ENCODE peak calls at places on chromosome 19, in four cellular contexts. L is neuronal stem cell; I is body of pancreas; V is CD8-positive, alpha-beta memory T cell. U is an unnamed sample. For H3K4me1, the result is how much of the 10 kb centered on the place peaks cover.

GRCh38 chr19:17393914-17394313 is at the start of gene CCDC194:
- DNase-seq in L (no peak), I (no peak), V (no peak), U (no peak)

GRCh38 chr19:14182481-14182880 is 23.5 kb downstream of the ADGRL1 start:
- DNase-seq in L (no peak), I (no peak), V (no peak), U (no peak)

GRCh38 chr19:12974301-12975220 is 5.2 kb downstream of the DAND5 start:
- DNase-seq in L (no peak), I (no peak), V (no peak), U (no peak)

GRCh38 chr19:45973564-45974338 is at the start of gene NOVA2:
- DNase-seq in L (peak), I (peak), V (peak), U (peak)

GRCh38 chr19:48807590-48808308 is 3.1 kb downstream of the BCAT2 start:
- DNase-seq in L (no peak), I (peak), V (no peak), U (no peak)

GRCh38 chr19:14002571-14003278 is 3.4 kb downstream of the RFX1 start:
- DNase-seq in L (no peak), I (no peak), V (peak), U (no peak)

GRCh38 chr19:51750381-51751124 is 1.1 kb downstream of the FPR1 start:
- DNase-seq in L (no peak), I (no peak), V (no peak), U (no peak)

GRCh38 chr19:3555653-3556422 is 1.5 kb downstream of the MFSD12 start:
- DNase-seq in L (no peak), I (no peak), V (no peak), U (peak)

GRCh38 chr19:6718111-6718740 is 2.2 kb downstream of the C3 start:
- DNase-seq in L (no peak), I (no peak), V (no peak), U (no peak)

GRCh38 chr19:35133826-35134225 is 1.0 kb downstream of the LGI4 start:
- DNase-seq in L (no peak), I (no peak), V (no peak), U (no peak)
- H3K4me1 ChIP-seq in L (under half), I (under half), V (under half), U (under half)

GRCh38 chr19:40601061-40601973 is at the start of gene LTBP4:
- DNase-seq in L (no peak), I (peak), V (peak), U (no peak)
- H3K4me1 ChIP-seq in L (under half), I (half or more), V (half or more), U (half or more)

GRCh38 chr19:47514869-47515588 is at the start of gene NAPA:
- DNase-seq in L (peak), I (peak), V (peak), U (peak)
- H3K4me1 ChIP-seq in L (under half), I (under half), V (half or more), U (under half)

GRCh38 chr19:29708553-29709439 is 6.3 kb downstream of the C19orf12 start:
- DNase-seq in L (no peak), I (no peak), V (no peak), U (no peak)
- H3K4me1 ChIP-seq in L (under half), I (under half), V (under half), U (under half)

DNA sequence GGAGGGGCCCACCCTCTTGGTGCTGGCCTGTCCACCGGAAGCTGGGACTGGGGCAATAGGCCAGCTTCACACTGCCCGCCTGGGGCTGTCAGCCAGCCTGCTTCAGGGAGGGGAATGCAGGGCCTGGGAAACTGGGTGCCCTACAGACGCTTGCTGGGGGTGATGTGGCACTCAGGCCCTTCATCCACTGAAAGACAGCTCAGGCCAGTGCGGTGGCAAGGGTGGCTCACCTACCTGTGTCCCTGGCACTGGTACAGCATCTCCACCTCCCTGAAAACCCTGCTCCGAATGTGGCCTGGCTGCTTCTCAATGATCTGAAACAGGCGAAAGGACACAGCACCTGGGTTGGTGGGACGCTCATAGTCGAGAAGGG is 7.8 kb downstream of the MKNK2 start:
- DNase-seq in L (no peak), I (no peak), V (no peak), U (no peak)
- H3K4me1 ChIP-seq in L (under half), I (half or more), V (half or more), U (under half)